ENCODE peak calls at places on chromosomes 6 and 20, in eight cellular contexts. P is NCI-H1417; Q is OCI-LY7; F is retinal pigment epithelial cell; R is NCI-H1436; B is T-cell; N is activated gamma-delta T cell treated with anti-CD3 and anti-CD28 coated beads, Interleukin-2, amount 50 U/mL, for 16 hours; Y is stimulated activated CD4-positive, alpha-beta T cell treated with anti-CD3 and anti-CD28 coated beads, Interleukin-2, amount 100 ng/mL, for 24 hours. S is an unnamed sample.

GRCh38 chr6:118685823-118686449 is 34.5 kb upstream of the CEP85L start:
- DNase-seq in P (no peak), Q (no peak), F (no peak), R (no peak), B (no peak), N (no peak), Y (no peak), S (no peak)

GRCh38 chr6:22466665-22467064 is 102.7 kb upstream of the HDGFL1 start:
- DNase-seq in P (peak), Q (no peak), F (no peak), R (no peak), B (no peak), N (no peak), Y (no peak), S (no peak)

GRCh38 chr20:24871429-24872213 is 77.4 kb upstream of the CST7 start:
- DNase-seq in P (peak), Q (no peak), F (no peak), R (no peak), B (no peak), N (no peak), Y (no peak), S (no peak)

GRCh38 chr6:56101141-56101553 is 146.2 kb downstream of the COL21A1 start:
- DNase-seq in P (no peak), Q (no peak), F (peak), R (no peak), B (no peak), N (no peak), Y (no peak), S (no peak)

GRCh38 chr20:62875419-62876355 is 14.1 kb upstream of the TCFL5 start:
- DNase-seq in P (peak), Q (no peak), F (peak), R (peak), B (no peak), N (no peak), Y (no peak), S (no peak)

GRCh38 chr6:146184701-146185100 is 155.8 kb downstream of the GRM1 start:
- DNase-seq in P (no peak), Q (no peak), F (no peak), R (no peak), B (no peak), N (no peak), Y (no peak), S (no peak)

GRCh38 chr20:35515341-35515740 is 14.1 kb downstream of the C20orf173 start:
- DNase-seq in P (no peak), Q (no peak), F (no peak), R (no peak), B (no peak), N (no peak), Y (no peak), S (no peak)

GRCh38 chr20:42656130-42656529 is 533.6 kb downstream of the PTPRT start:
- DNase-seq in P (no peak), Q (no peak), F (no peak), R (no peak), B (no peak), N (no peak), Y (no peak), S (no peak)

GRCh38 chr20:17646209-17646717 is 35.8 kb downstream of the RRBP1 start:
- DNase-seq in P (peak), Q (no peak), F (no peak), R (peak), B (no peak), N (no peak), Y (no peak), S (no peak)

GRCh38 chr6:15569035-15569995 is 93.5 kb downstream of the DTNBP1 start:
- DNase-seq in P (no peak), Q (no peak), F (no peak), R (no peak), B (no peak), N (no peak), Y (no peak), S (no peak)

GRCh38 chr6:87944541-87944954 is 103.1 kb upstream of the SPACA1 start:
- DNase-seq in P (peak), Q (peak), F (peak), R (no peak), B (no peak), N (no peak), Y (no peak), S (no peak)

GRCh38 chr6:155481215-155481614 is 25.6 kb upstream of the NOX3 start:
- DNase-seq in P (no peak), Q (no peak), F (no peak), R (no peak), B (no peak), N (no peak), Y (no peak), S (no peak)

GRCh38 chr6:30618270-30618787 is 689 bp downstream of the MRPS18B start:
- DNase-seq in P (no peak), Q (no peak), F (no peak), R (no peak), B (no peak), N (no peak), Y (no peak), S (no peak)

GRCh38 chr6:50655848-50656453 is 57.4 kb upstream of the TFAP2D start:
- DNase-seq in P (peak), Q (peak), F (no peak), R (peak), B (no peak), N (no peak), Y (no peak), S (no peak)

GRCh38 chr6:149897855-149898744 is at the start of gene RAET1E:
- DNase-seq in P (peak), Q (peak), F (no peak), R (no peak), B (no peak), N (no peak), Y (no peak), S (no peak)

GRCh38 chr6:116258520-116258919 is 4.6 kb upstream of the TSPYL4 start:
- DNase-seq in P (no peak), Q (no peak), F (no peak), R (no peak), B (no peak), N (no peak), Y (no peak), S (no peak)

GRCh38 chr20:41998539-41999341 is 380.6 kb upstream of the CHD6 start:
- DNase-seq in P (no peak), Q (no peak), F (no peak), R (no peak), B (no peak), N (no peak), Y (no peak), S (no peak)

GRCh38 chr6:157990321-157991066 is 8.8 kb downstream of the SYNJ2 start:
- DNase-seq in P (no peak), Q (peak), F (no peak), R (no peak), B (peak), N (no peak), Y (peak), S (peak)

GRCh38 chr20:555933-556332 is 12.3 kb upstream of the CSNK2A1 start:
- DNase-seq in P (peak), Q (no peak), F (no peak), R (no peak), B (no peak), N (no peak), Y (no peak), S (no peak)

GRCh38 chr6:46452312-46452917 is 38.8 kb downstream of the RCAN2 start:
- DNase-seq in P (peak), Q (no peak), F (no peak), R (no peak), B (no peak), N (no peak), Y (no peak), S (no peak)

GRCh38 chr6:105881608-105882007 is 204.5 kb upstream of the PRDM1 start:
- DNase-seq in P (no peak), Q (no peak), F (no peak), R (no peak), B (no peak), N (no peak), Y (no peak), S (no peak)

GRCh38 chr6:105359419-105360366 is 43.2 kb downstream of the PREP start:
- DNase-seq in P (no peak), Q (no peak), F (peak), R (no peak), B (no peak), N (no peak), Y (no peak), S (no peak)

GRCh38 chr20:9323622-9324021 is 190.8 kb upstream of the LAMP5 start:
- DNase-seq in P (no peak), Q (peak), F (no peak), R (no peak), B (no peak), N (no peak), Y (no peak), S (no peak)

GRCh38 chr6:150719099-150719767 is 119.5 kb downstream of the PLEKHG1 start:
- DNase-seq in P (peak), Q (no peak), F (no peak), R (no peak), B (no peak), N (no peak), Y (no peak), S (no peak)

GRCh38 chr6:159788757-159789376 is 535 bp downstream of the TCP1 start:
- DNase-seq in P (peak), Q (peak), F (no peak), R (no peak), B (no peak), N (no peak), Y (peak), S (no peak)

GRCh38 chr6:2518029-2518428 is 232.7 kb downstream of the MYLK4 start:
- DNase-seq in P (no peak), Q (no peak), F (no peak), R (no peak), B (no peak), N (no peak), Y (no peak), S (no peak)

GRCh38 chr6:34065470-34066283 is 80.2 kb downstream of the GRM4 start:
- DNase-seq in P (no peak), Q (no peak), F (no peak), R (no peak), B (no peak), N (no peak), Y (no peak), S (no peak)

GRCh38 chr6:137801352-137802088 is 65.5 kb upstream of the TNFAIP3 start:
- DNase-seq in P (no peak), Q (no peak), F (no peak), R (no peak), B (no peak), N (no peak), Y (no peak), S (no peak)

S was measured in stimulated activated naive B cell treated with anti-CD40 and anti-IgM and Interleukin-4, amounts not matched to agents 10 μg/mL and 1 μg/mL and 100 μg/mL, for 72 hours.